ENCODE peak calls at places on chromosomes 4 and X, in four cellular contexts. Q, Y, G and L are unnamed samples.

GRCh38 chrX:586351-586750 is 44.2 kb upstream of the SHOX start:
- DNase-seq in G (no peak), Y (no peak), Q (no peak), L (no peak)

GRCh38 chr4:1570291-1571164 is 113.6 kb downstream of the FAM53A start:
- DNase-seq in Q (peak), Y (no peak), G (no peak), L (no peak)

GRCh38 chr4:90845777-90846176 is 718.6 kb downstream of the CCSER1 start:
- DNase-seq in G (no peak), Y (no peak), Q (no peak), L (no peak)

GRCh38 chr4:103429283-103429682 is 231.1 kb upstream of the CENPE start:
- DNase-seq in G (no peak), Q (no peak), Y (no peak), L (no peak)

GRCh38 chrX:126552313-126553022 is at the start of gene DCAF12L1:
- DNase-seq in G (no peak), Y (no peak), Q (peak), L (no peak)

GRCh38 chrX:55342533-55343501 is 78.1 kb upstream of the PAGE3 start:
- DNase-seq in Q (no peak), G (no peak), Y (no peak), L (peak)

GRCh38 chrX:97897998-97898397 is 1014.3 kb downstream of the RPA4 start:
- DNase-seq in Y (no peak), G (no peak), Q (no peak), L (no peak)

GRCh38 chr4:80207664-80208063 is 10.4 kb downstream of the PRDM8 start:
- DNase-seq in G (no peak), Y (no peak), Q (no peak), L (no peak)

GRCh38 chrX:108892501-108892900 is 156.1 kb upstream of the IRS4 start:
- DNase-seq in Q (no peak), Y (no peak), G (no peak), L (no peak)

GRCh38 chr4:102868153-102868781 is 525 bp upstream of the CISD2 start:
- DNase-seq in G (peak), Q (no peak), Y (peak), L (no peak)

GRCh38 chr4:80186666-80187065 is 10.6 kb upstream of the PRDM8 start:
- DNase-seq in Q (no peak), G (no peak), Y (no peak), L (no peak)

GRCh38 chr4:112593438-112594133 is 43.1 kb downstream of the ZGRF1 start:
- DNase-seq in Y (no peak), Q (no peak), G (no peak), L (no peak)